ENCODE peak calls at places on chromosomes 4 and X, in eight cellular contexts. N, O, T, Q, E, A, I and G are unnamed samples.

GRCh38 chr4:173793937-173794510 is 264.0 kb upstream of the HAND2 start:
- DNase-seq in N (no peak), O (no peak), T (no peak), Q (no peak), E (no peak), A (no peak), I (no peak), G (no peak)

GRCh38 chrX:24550166-24550565 is 85.1 kb downstream of the PDK3 start:
- DNase-seq in N (no peak), O (no peak), T (no peak), Q (no peak), E (no peak), A (no peak), I (no peak), G (no peak)

GRCh38 chr4:149264093-149264733 is 551.4 kb downstream of the IQCM start:
- DNase-seq in N (peak; percentile 84), O (no peak), T (no peak), Q (no peak), E (peak; percentile 67), A (peak; percentile 25), I (peak; percentile 50), G (peak; percentile 22)

GRCh38 chrX:45035071-45035470 is 162.1 kb downstream of the KDM6A start:
- DNase-seq in N (no peak), O (no peak), T (no peak), Q (no peak), E (no peak), A (no peak), I (no peak), G (no peak)

GRCh38 chrX:49040376-49040955 is 2.7 kb downstream of the TFE3 start:
- DNase-seq in N (peak; percentile 17), O (peak; percentile 6), T (no peak), Q (no peak), E (peak; percentile 38), A (no peak), I (no peak), G (no peak)

GRCh38 chr4:85050736-85051135 is 84.2 kb upstream of the WDFY3 start:
- DNase-seq in N (no peak), O (no peak), T (no peak), Q (no peak), E (no peak), A (no peak), I (no peak), G (no peak)

GRCh38 chrX:109770780-109771179 is 37.7 kb upstream of the ACSL4 start:
- DNase-seq in N (no peak), O (no peak), T (no peak), Q (no peak), E (no peak), A (no peak), I (no peak), G (no peak)

GRCh38 chr4:2416564-2417195 is 1.8 kb downstream of the ZFYVE28 start:
- DNase-seq in N (no peak), O (no peak), T (no peak), Q (peak; percentile 25), E (no peak), A (peak; percentile 71), I (no peak), G (no peak)

DNA sequence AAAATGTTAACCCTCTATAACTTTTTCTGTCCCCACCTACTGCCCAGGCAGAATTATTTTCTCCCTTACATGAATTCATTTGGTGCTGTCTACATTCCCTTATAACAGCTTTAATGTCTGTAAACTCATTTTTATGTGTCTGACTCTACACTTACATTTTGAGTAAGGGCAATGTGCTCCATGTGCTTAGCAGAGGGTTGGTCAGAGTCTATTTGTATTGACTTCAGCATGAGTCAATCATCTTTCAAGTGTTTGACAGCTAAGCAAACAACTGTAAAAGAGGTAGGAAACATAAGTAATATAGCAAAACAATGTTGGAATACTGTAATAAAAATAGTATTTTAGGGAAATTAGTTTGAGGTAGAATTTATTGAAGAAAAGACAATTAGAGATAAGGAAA is 6.3 kb downstream of the IL15 start:
- DNase-seq in N (no peak), O (no peak), T (no peak), Q (no peak), E (no peak), A (no peak), I (no peak), G (no peak)
- H3K4me1 ChIP-seq in N (no peaks in the 10 kb centered on the region), O (peaks cover 78% of the 10 kb centered on the region), T (peaks cover 12% of the 10 kb centered on the region), Q (no peaks in the 10 kb centered on the region), E (no peaks in the 10 kb centered on the region), A (peaks cover 18% of the 10 kb centered on the region), I (no peaks in the 10 kb centered on the region), G (no peaks in the 10 kb centered on the region)

GRCh38 chr4:7046971-7047370 is 3.8 kb downstream of the TADA2B start:
- DNase-seq in N (no peak), O (no peak), T (no peak), Q (no peak), E (no peak), A (no peak), I (no peak), G (no peak)
- H3K4me1 ChIP-seq in N (peaks cover 15% of the 10 kb centered on the region), O (peaks cover 8% of the 10 kb centered on the region), T (peaks cover 23% of the 10 kb centered on the region), Q (peaks cover 41% of the 10 kb centered on the region), E (peaks cover 4% of the 10 kb centered on the region), A (peaks cover 22% of the 10 kb centered on the region), I (peaks cover 33% of the 10 kb centered on the region), G (peaks cover 22% of the 10 kb centered on the region)

GRCh38 chr4:140150886-140151699 is 2.9 kb downstream of the MAML3 start:
- DNase-seq in N (peak; percentile 91), O (peak; percentile 55), T (peak; percentile 93), Q (peak; percentile 86), E (peak; percentile 98), A (peak; percentile 88), I (no peak), G (no peak)

GRCh38 chr4:140150636-140150885 is 3.4 kb downstream of the MAML3 start:
- DNase-seq in N (no peak), O (no peak), T (peak; percentile 93), Q (no peak), E (no peak), A (peak; percentile 90), I (no peak), G (no peak)

GRCh38 chr4:140151700-140152014 is 2.3 kb downstream of the MAML3 start:
- DNase-seq in N (peak; percentile 91), O (peak; percentile 80), T (peak; percentile 91), Q (no peak), E (peak; percentile 91), A (peak; percentile 90), I (peak; percentile 23), G (no peak)

GRCh38 chr4:140152015-140152703 is 1.8 kb downstream of the MAML3 start:
- DNase-seq in N (peak; percentile 31), O (peak; percentile 61), T (peak; percentile 75), Q (peak; percentile 93), E (no peak), A (no peak), I (no peak), G (no peak)

GRCh38 chr4:140149851-140150635 is 3.9 kb downstream of the MAML3 start:
- DNase-seq in N (peak; percentile 61), O (peak; percentile 39), T (peak; percentile 88), Q (peak; percentile 78), E (peak; percentile 51), A (peak; percentile 87), I (no peak), G (no peak)
- H3K4me1 ChIP-seq in N (peaks cover 6% of the 10 kb centered on the region), O (peaks cover 43% of the 10 kb centered on the region), T (no peaks in the 10 kb centered on the region), Q (no peaks in the 10 kb centered on the region), E (peaks cover 25% of the 10 kb centered on the region), A (peaks cover 7% of the 10 kb centered on the region), I (peaks cover 42% of the 10 kb centered on the region), G (peaks cover 21% of the 10 kb centered on the region)

GRCh38 chr4:33886356-33886755 is 2358.0 kb downstream of the ARAP2 start:
- DNase-seq in N (no peak), O (no peak), T (no peak), Q (no peak), E (no peak), A (no peak), I (no peak), G (no peak)

DNA sequence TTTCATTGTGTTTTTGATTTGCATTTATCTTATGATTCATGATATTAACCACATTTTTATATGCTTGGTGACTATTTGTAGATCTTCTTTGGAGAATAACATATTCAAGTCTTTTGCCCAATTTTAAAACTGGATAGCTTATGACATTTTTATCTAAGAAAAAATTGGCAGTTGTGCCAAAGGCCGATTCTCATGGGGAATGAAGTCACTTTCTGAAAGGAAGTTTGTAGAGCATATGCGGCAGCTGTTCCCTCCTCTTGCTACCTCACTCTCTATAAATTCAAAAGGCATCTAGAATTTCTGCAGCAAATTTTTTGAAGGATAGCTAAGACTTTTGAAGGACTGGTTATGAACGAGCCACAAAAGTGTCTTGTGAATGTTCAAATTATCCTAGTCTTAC is 2353.5 kb downstream of the ARAP2 start:
- DNase-seq in N (no peak), O (no peak), T (no peak), Q (no peak), E (peak; percentile 39), A (no peak), I (no peak), G (no peak)
- H3K4me1 ChIP-seq in N (no peaks in the 10 kb centered on the region), O (no peaks in the 10 kb centered on the region), T (no peaks in the 10 kb centered on the region), Q (no peaks in the 10 kb centered on the region), E (no peaks in the 10 kb centered on the region), A (no peaks in the 10 kb centered on the region), I (no peaks in the 10 kb centered on the region), G (no peaks in the 10 kb centered on the region)

GRCh38 chr4:120066525-120067333 is at the start of gene MAD2L1:
- DNase-seq in N (peak; percentile 99), O (peak; percentile 84), T (peak; percentile 99), Q (peak; percentile 99), E (peak; percentile 99), A (peak; percentile 99), I (peak; percentile 97), G (peak; percentile 92)

GRCh38 chr4:120070191-120070590 is 3.5 kb upstream of the MAD2L1 start:
- DNase-seq in N (no peak), O (no peak), T (no peak), Q (no peak), E (no peak), A (no peak), I (no peak), G (no peak)

GRCh38 chr4:120064887-120065286 is 1.8 kb downstream of the MAD2L1 start:
- DNase-seq in N (no peak), O (no peak), T (no peak), Q (no peak), E (no peak), A (no peak), I (no peak), G (no peak)

GRCh38 chr4:120062663-120063195 is 3.9 kb downstream of the MAD2L1 start:
- DNase-seq in N (no peak), O (no peak), T (no peak), Q (no peak), E (peak; percentile 8), A (no peak), I (no peak), G (no peak)

DNA sequence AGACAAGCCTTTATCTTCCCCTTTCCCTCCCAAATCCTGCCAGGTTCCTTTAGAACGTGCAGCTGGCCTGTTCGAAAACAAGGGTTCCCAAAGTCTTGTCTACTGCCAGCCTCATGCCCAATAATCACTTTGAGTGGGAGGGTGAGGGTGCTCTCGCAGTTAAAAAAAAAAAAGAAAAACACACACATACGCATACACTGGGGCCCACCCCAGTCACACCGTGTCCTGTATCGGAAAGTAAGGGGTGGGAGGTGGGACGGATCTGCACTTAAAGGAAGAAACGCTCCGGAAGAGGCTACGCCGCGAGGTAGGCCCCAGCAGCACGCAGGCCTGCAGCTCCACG is 495 bp downstream of the MAD2L1 start:
- DNase-seq in N (no peak), O (peak; percentile 3), T (no peak), Q (no peak), E (no peak), A (no peak), I (peak; percentile 8), G (no peak)
- H3K4me1 ChIP-seq in N (peaks cover 41% of the 10 kb centered on the region), O (peaks cover 19% of the 10 kb centered on the region), T (peaks cover 21% of the 10 kb centered on the region), Q (peaks cover 30% of the 10 kb centered on the region), E (peaks cover 32% of the 10 kb centered on the region), A (peaks cover 13% of the 10 kb centered on the region), I (peaks cover 54% of the 10 kb centered on the region), G (peaks cover 44% of the 10 kb centered on the region)

GRCh38 chrX:39479856-39480255 is 617.9 kb downstream of the BCOR start:
- DNase-seq in N (no peak), O (no peak), T (no peak), Q (no peak), E (no peak), A (no peak), I (no peak), G (no peak)
- H3K4me1 ChIP-seq in N (peaks cover 10% of the 10 kb centered on the region), O (no peaks in the 10 kb centered on the region), T (no peaks in the 10 kb centered on the region), Q (no peaks in the 10 kb centered on the region), E (peaks cover 31% of the 10 kb centered on the region), A (no peaks in the 10 kb centered on the region), I (no peaks in the 10 kb centered on the region), G (no peaks in the 10 kb centered on the region)